ENCODE peak calls at places on chromosomes 2 and 18, in six cellular contexts. C is stimulated activated CD4-positive, alpha-beta T cell treated with anti-CD3 and anti-CD28 coated beads, Interleukin-1b, Interleukin-23, amount 100 ng/mL, for 24 hours; R is endothelial cell; N is posterior cingulate gyrus; I is LNCaP clone FGC; Q is nephron progenitor cell. F is an unnamed sample.

GRCh38 chr2:27320958-27321543 is 1.8 kb downstream of the MPV17 start:
- DNase-seq in C (no peak), R (no peak), N (no peak), I (peak; percentile 96), Q (no peak), F (no peak)

GRCh38 chr2:163734911-163735691 is 707 bp downstream of the FIGN start:
- DNase-seq in C (no peak), R (no peak), N (no peak), I (no peak), Q (no peak), F (no peak)

GRCh38 chr2:55109219-55109891 is 59.1 kb upstream of the RTN4 start:
- DNase-seq in C (no peak), R (no peak), N (no peak), I (no peak), Q (no peak), F (no peak)

GRCh38 chr2:195330513-195330956 is 326.5 kb upstream of the SLC39A10 start:
- DNase-seq in C (no peak), R (no peak), N (no peak), I (no peak), Q (no peak), F (no peak)

GRCh38 chr18:12772111-12772510 is 69.3 kb downstream of the PSMG2 start:
- DNase-seq in C (no peak), R (no peak), N (no peak), I (no peak), Q (no peak), F (no peak)

GRCh38 chr18:12891561-12891960 is 7.5 kb upstream of the PTPN2 start:
- DNase-seq in C (no peak), R (no peak), N (no peak), I (no peak), Q (no peak), F (no peak)

GRCh38 chr2:153872311-153873061 is 764 bp downstream of the GALNT13 start:
- DNase-seq in C (no peak), R (peak; percentile 20), N (peak; percentile 18), I (no peak), Q (peak; percentile 35), F (peak; percentile 39)

GRCh38 chr18:69755856-69756496 is 191.7 kb downstream of the CD226 start:
- DNase-seq in C (no peak), R (no peak), N (no peak), I (no peak), Q (no peak), F (no peak)

GRCh38 chr2:159612255-159612901 is 4.0 kb downstream of the BAZ2B start:
- DNase-seq in C (no peak), R (no peak), N (no peak), I (no peak), Q (no peak), F (no peak)

GRCh38 chr2:96238266-96238665 is 27.5 kb downstream of the TMEM127 start:
- DNase-seq in C (no peak), R (no peak), N (no peak), I (no peak), Q (no peak), F (no peak)

GRCh38 chr2:199818001-199818400 is 33.0 kb downstream of the FTCDNL1 start:
- DNase-seq in C (no peak), R (no peak), N (no peak), I (no peak), Q (no peak), F (no peak)

GRCh38 chr18:12079504-12080237 is 14.0 kb upstream of the ANKRD62 start:
- DNase-seq in C (no peak), R (no peak), N (no peak), I (no peak), Q (no peak), F (no peak)

GRCh38 chr2:99430614-99431258 is 59.1 kb downstream of the REV1 start:
- DNase-seq in C (no peak), R (no peak), N (no peak), I (no peak), Q (no peak), F (no peak)

GRCh38 chr18:33469699-33470098 is 29.2 kb upstream of the CCDC178 start:
- DNase-seq in C (no peak), R (no peak), N (no peak), I (no peak), Q (no peak), F (no peak)

GRCh38 chr18:41410007-41410406 is 545.0 kb upstream of the PIK3C3 start:
- DNase-seq in C (no peak), R (no peak), N (no peak), I (no peak), Q (no peak), F (no peak)

GRCh38 chr2:238841542-238842181 is 6.2 kb upstream of the TWIST2 start:
- DNase-seq in C (no peak), R (no peak), N (no peak), I (peak; percentile 28), Q (no peak), F (no peak)

GRCh38 chr2:48471048-48471474 is 58.9 kb upstream of the STON1 start:
- DNase-seq in C (no peak), R (peak; percentile 22), N (no peak), I (peak; percentile 22), Q (peak; percentile 31), F (peak; percentile 1)

GRCh38 chr18:32919799-32920198 is 147.0 kb upstream of the KLHL14 start:
- DNase-seq in C (no peak), R (peak; percentile 54), N (no peak), I (peak; percentile 8), Q (peak; percentile 20), F (no peak)